ENCODE peak calls at places on chromosomes 11 and 22, in five cellular contexts. Z is NCI-H1092 treated with DMSO at 0.1 percent for 48 hours; P is A549; U is stimulated activated CD4-positive, alpha-beta T cell treated with anti-CD3 and anti-CD28 coated beads, Interleukin-15, amount 100 ng/mL, for 24 hours; J is neuronal stem cell. W is an unnamed sample.

GRCh38 chr22:38131399-38131798 is 20.9 kb upstream of the BAIAP2L2 start:
- DNase-seq in Z (no peak), P (no peak), U (no peak), J (no peak), W (no peak)

GRCh38 chr11:68145120-68145866 is 24.1 kb upstream of the CHKA start:
- DNase-seq in Z (peak), P (peak), U (no peak), J (no peak), W (no peak)

GRCh38 chr11:134486106-134486505 is 74.1 kb upstream of the B3GAT1 start:
- DNase-seq in Z (no peak), P (no peak), U (no peak), J (no peak), W (no peak)

GRCh38 chr11:103525069-103525468 is 415.8 kb downstream of the DYNC2H1 start:
- DNase-seq in Z (no peak), P (no peak), U (no peak), J (no peak), W (no peak)

GRCh38 chr22:38655532-38656255 is 498 bp downstream of the FAM227A start:
- DNase-seq in Z (peak), P (peak), U (no peak), J (no peak), W (no peak)

GRCh38 chr22:23700706-23701105 is 9.9 kb downstream of the RGL4 start:
- DNase-seq in Z (no peak), P (no peak), U (no peak), J (no peak), W (no peak)

GRCh38 chr22:47782461-47783075 is 1020.1 kb downstream of the TBC1D22A start:
- DNase-seq in Z (no peak), P (no peak), U (no peak), J (no peak), W (no peak)

GRCh38 chr22:24106385-24107381 is 74.6 kb upstream of the SUSD2 start:
- DNase-seq in Z (no peak), P (no peak), U (peak), J (no peak), W (no peak)

GRCh38 chr11:43518407-43519165 is 159.9 kb downstream of the TTC17 start:
- DNase-seq in Z (no peak), P (no peak), U (no peak), J (no peak), W (no peak)

GRCh38 chr11:130762342-130763037 is 153.8 kb downstream of the SNX19 start:
- DNase-seq in Z (peak), P (no peak), U (no peak), J (no peak), W (no peak)

GRCh38 chr11:75453916-75454655 is 21.1 kb upstream of the KLHL35 start:
- DNase-seq in Z (no peak), P (no peak), U (no peak), J (no peak), W (no peak)

GRCh38 chr11:115226556-115226955 is 277.7 kb downstream of the CADM1 start:
- DNase-seq in Z (no peak), P (peak), U (no peak), J (peak), W (peak)

GRCh38 chr22:27537481-27537891 is 264.1 kb downstream of the MN1 start:
- DNase-seq in Z (no peak), P (no peak), U (no peak), J (no peak), W (no peak)

GRCh38 chr11:112834277-112834755 is 126.9 kb upstream of the NCAM1 start:
- DNase-seq in Z (peak), P (no peak), U (no peak), J (no peak), W (no peak)

GRCh38 chr11:129881570-129882170 is 13.7 kb downstream of the NFRKB start:
- DNase-seq in Z (peak), P (peak), U (peak), J (no peak), W (no peak)

GRCh38 chr11:116694815-116695590 is 77.8 kb downstream of the BUD13 start:
- DNase-seq in Z (no peak), P (no peak), U (no peak), J (no peak), W (no peak)

GRCh38 chr22:19149047-19149883 is 827 bp downstream of the GSC2 start:
- DNase-seq in Z (no peak), P (no peak), U (peak), J (no peak), W (no peak)

GRCh38 chr22:36510966-36511881 is 4.4 kb upstream of the FOXRED2 start:
- DNase-seq in Z (peak), P (peak), U (peak), J (no peak), W (no peak)

GRCh38 chr11:17927643-17928343 is 85.1 kb downstream of the SERGEF start:
- DNase-seq in Z (no peak), P (no peak), U (no peak), J (no peak), W (no peak)

GRCh38 chr11:68664141-68664540 is 20.2 kb upstream of the GAL start:
- DNase-seq in Z (no peak), P (no peak), U (no peak), J (no peak), W (no peak)

GRCh38 chr11:665707-666281 is 28.7 kb downstream of the DRD4 start:
- DNase-seq in Z (no peak), P (no peak), U (no peak), J (no peak), W (no peak)

GRCh38 chr11:72927380-72927779 is 113.2 kb downstream of the ATG16L2 start:
- DNase-seq in Z (no peak), P (no peak), U (no peak), J (no peak), W (no peak)

GRCh38 chr22:23762866-23763578 is at the start of gene C22orf15:
- DNase-seq in Z (no peak), P (no peak), U (peak), J (no peak), W (no peak)

GRCh38 chr11:28696591-28696990 is 588.4 kb downstream of the METTL15 start:
- DNase-seq in Z (no peak), P (no peak), U (no peak), J (no peak), W (no peak)

GRCh38 chr22:44096736-44097135 is 72.6 kb downstream of the PARVB start:
- DNase-seq in Z (no peak), P (no peak), U (no peak), J (no peak), W (no peak)

GRCh38 chr22:45131749-45132148 is 32.0 kb upstream of the NUP50 start:
- DNase-seq in Z (no peak), P (no peak), U (no peak), J (no peak), W (no peak)

GRCh38 chr11:47485112-47485511 is 36.2 kb upstream of the RAPSN start:
- DNase-seq in Z (no peak), P (no peak), U (no peak), J (no peak), W (no peak)

GRCh38 chr22:43343262-43343988 is at the start of gene SCUBE1:
- DNase-seq in Z (peak), P (peak), U (peak), J (peak), W (peak)

GRCh38 chr11:77619576-77620198 is 17.9 kb downstream of the CLNS1A start:
- DNase-seq in Z (peak), P (peak), U (no peak), J (peak), W (peak)

W was measured in iPS DF 19.7.